ENCODE peak calls at places on chromosomes 5 and 9, in four cellular contexts. E is WTC11, V is HepG2, D is K562. I is an unnamed sample.

GRCh38 chr5:176819476-176819875 is 9.1 kb downstream of the UNC5A start:
- DNase-seq in D (peak), E (no peak), V (no peak), I (no peak)

GRCh38 chr5:117094114-117094815 is 519.6 kb upstream of the SEMA6A start:
- DNase-seq in V (no peak), E (no peak), D (no peak), I (no peak)

GRCh38 chr5:128144491-128144890 is 60.9 kb downstream of the SLC12A2 start:
- DNase-seq in D (no peak), V (peak), E (no peak), I (no peak)

GRCh38 chr9:79709945-79710674 is 138.3 kb downstream of the TLE4 start:
- DNase-seq in D (no peak), V (no peak), E (no peak), I (no peak)

GRCh38 chr5:59893436-59894227 is at the start of gene PDE4D:
- DNase-seq in D (no peak), V (no peak), E (peak), I (peak)

GRCh38 chr5:88743231-88743879 is 139.6 kb downstream of the MEF2C start:
- DNase-seq in V (no peak), D (peak), E (no peak), I (peak)

GRCh38 chr5:142109356-142110045 is 922 bp downstream of the NDFIP1 start:
- DNase-seq in D (peak), V (no peak), E (no peak), I (no peak)

GRCh38 chr5:65190328-65191053 is 291.2 kb downstream of the ADAMTS6 start:
- DNase-seq in D (no peak), E (no peak), V (no peak), I (no peak)

GRCh38 chr5:174706997-174707548 is 17.3 kb upstream of the MSX2 start:
- DNase-seq in E (no peak), V (no peak), D (no peak), I (no peak)

GRCh38 chr9:128689820-128690683 is 1.0 kb downstream of the SET start:
- DNase-seq in D (peak), V (no peak), E (peak), I (peak)

GRCh38 chr5:146778795-146779579 is 99.6 kb downstream of the PPP2R2B start:
- DNase-seq in E (no peak), D (no peak), V (no peak), I (no peak)

GRCh38 chr5:101306391-101307137 is 403.5 kb upstream of the ST8SIA4 start:
- DNase-seq in E (no peak), D (no peak), V (no peak), I (no peak)

GRCh38 chr9:34185778-34186551 is 7.1 kb downstream of the UBAP1 start:
- DNase-seq in V (no peak), E (no peak), D (peak), I (no peak)

GRCh38 chr9:130981002-130981760 is 27.8 kb upstream of the LAMC3 start:
- DNase-seq in E (no peak), D (no peak), V (no peak), I (no peak)

GRCh38 chr9:20623021-20623747 is 885 bp upstream of the MLLT3 start:
- DNase-seq in E (peak), D (no peak), V (no peak), I (peak)

GRCh38 chr9:127223266-127223665 is 41.3 kb upstream of the GARNL3 start:
- DNase-seq in E (no peak), D (no peak), V (no peak), I (no peak)

GRCh38 chr5:160747963-160748362 is 104.0 kb downstream of the ATP10B start:
- DNase-seq in V (no peak), E (no peak), D (no peak), I (no peak)

GRCh38 chr5:120843390-120843980 is 379.4 kb downstream of the PRR16 start:
- DNase-seq in D (no peak), V (no peak), E (no peak), I (no peak)

GRCh38 chr5:14039063-14039462 is 94.6 kb upstream of the DNAH5 start:
- DNase-seq in E (no peak), V (peak), D (no peak), I (no peak)

GRCh38 chr9:130956636-130957450 is 17.8 kb upstream of the FIBCD1 start:
- DNase-seq in E (no peak), D (no peak), V (no peak), I (no peak)

GRCh38 chr5:159792180-159792579 is 124.1 kb upstream of the ADRA1B start:
- DNase-seq in E (no peak), V (no peak), D (no peak), I (no peak)

GRCh38 chr9:107024193-107024592 is 161.2 kb downstream of the ZNF462 start:
- DNase-seq in E (no peak), D (no peak), V (no peak), I (no peak)

GRCh38 chr5:78162253-78162862 is 132.1 kb downstream of the AP3B1 start:
- DNase-seq in V (peak), E (no peak), D (peak), I (peak)

GRCh38 chr5:61623401-61624069 is 291.5 kb downstream of the ZSWIM6 start:
- DNase-seq in D (peak), V (peak), E (peak), I (peak)

GRCh38 chr9:25939116-25939515 is 260.9 kb upstream of the TUSC1 start:
- DNase-seq in D (no peak), E (no peak), V (no peak), I (no peak)

GRCh38 chr5:83742089-83742488 is 21.4 kb upstream of the HAPLN1 start:
- DNase-seq in E (no peak), D (no peak), V (peak), I (no peak)

GRCh38 chr5:83745821-83746220 is 25.2 kb upstream of the HAPLN1 start:
- DNase-seq in D (no peak), V (no peak), E (no peak), I (no peak)

GRCh38 chr5:83744851-83745250 is 24.2 kb upstream of the HAPLN1 start:
- DNase-seq in V (no peak), D (no peak), E (no peak), I (no peak)

GRCh38 chr5:83740741-83741140 is 20.1 kb upstream of the HAPLN1 start:
- DNase-seq in E (no peak), V (no peak), D (no peak), I (no peak)

GRCh38 chr5:83741571-83741970 is 20.9 kb upstream of the HAPLN1 start:
- DNase-seq in V (no peak), E (no peak), D (no peak), I (no peak)
- TF ChIP-seq ELF4 in V (no peak), E (no peak), D (no peak), I (no peak)

GRCh38 chr5:31059889-31060288 is 133.6 kb upstream of the CDH6 start:
- DNase-seq in D (no peak), E (no peak), V (no peak), I (no peak)
- TF ChIP-seq ELF4 in D (no peak), E (no peak), V (no peak), I (no peak)

GRCh38 chr5:133709074-133709676 is 96.8 kb upstream of the FSTL4 start:
- DNase-seq in D (no peak), E (no peak), V (no peak), I (no peak)

GRCh38 chr5:133707629-133708028 is 95.3 kb upstream of the FSTL4 start:
- DNase-seq in E (no peak), D (no peak), V (no peak), I (no peak)

GRCh38 chr5:133708451-133708850 is 96.1 kb upstream of the FSTL4 start:
- DNase-seq in D (no peak), V (no peak), E (no peak), I (no peak)

GRCh38 chr5:133705331-133705730 is 93.0 kb upstream of the FSTL4 start:
- DNase-seq in E (no peak), D (no peak), V (no peak), I (no peak)

DNA sequence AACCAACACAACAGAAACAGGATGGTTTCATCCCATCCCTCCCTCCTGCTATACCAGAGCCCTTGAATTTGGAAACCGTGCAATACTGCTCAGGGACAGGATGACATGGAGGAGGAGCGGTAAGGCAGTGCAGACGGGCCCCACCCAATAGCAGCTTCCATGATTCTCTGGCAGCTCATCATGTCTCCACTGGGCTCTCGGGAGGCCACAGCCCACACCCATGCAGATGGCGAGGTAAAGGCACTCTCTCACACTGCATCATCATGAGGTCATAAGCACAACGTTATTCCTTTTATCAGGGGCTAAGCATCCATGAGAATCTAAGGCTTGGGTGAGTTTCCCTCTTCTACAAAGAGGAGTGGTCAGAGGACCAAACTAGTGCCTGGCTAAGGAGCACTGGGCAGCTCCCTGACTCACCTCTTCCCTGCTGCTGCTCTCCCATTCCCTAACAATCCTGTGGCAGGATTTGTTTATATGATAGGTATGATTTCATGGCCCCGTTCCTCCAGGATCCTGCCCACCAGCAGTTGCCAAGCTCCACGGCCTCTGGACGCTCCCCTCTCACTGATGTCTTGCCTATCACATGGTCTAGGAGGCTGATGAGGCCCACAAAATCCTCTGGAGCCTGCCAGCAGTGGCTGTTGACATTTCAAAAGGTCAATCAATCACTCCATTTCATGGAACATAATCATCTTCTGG is 94.5 kb upstream of the FSTL4 start:
- DNase-seq in E (no peak), V (no peak), D (no peak), I (no peak)
- TF ChIP-seq ELF4 in E (no peak), V (no peak), D (no peak), I (no peak)

GRCh38 chr5:107112207-107112606 is 558.5 kb downstream of the EFNA5 start:
- DNase-seq in D (no peak), E (no peak), V (no peak), I (no peak)
- TF ChIP-seq ELF4 in D (no peak), E (no peak), V (no peak), I (no peak)

GRCh38 chr9:19000133-19000532 is 32.9 kb downstream of the SAXO1 start:
- DNase-seq in V (no peak), D (no peak), E (no peak), I (no peak)

GRCh38 chr9:18994263-18994916 is 38.6 kb downstream of the SAXO1 start:
- DNase-seq in D (no peak), E (no peak), V (no peak), I (peak)

GRCh38 chr9:18999173-18999785 is 33.7 kb downstream of the SAXO1 start:
- DNase-seq in D (no peak), E (no peak), V (no peak), I (no peak)

GRCh38 chr9:18996191-18996590 is 36.8 kb downstream of the SAXO1 start:
- DNase-seq in E (no peak), D (no peak), V (no peak), I (no peak)

DNA sequence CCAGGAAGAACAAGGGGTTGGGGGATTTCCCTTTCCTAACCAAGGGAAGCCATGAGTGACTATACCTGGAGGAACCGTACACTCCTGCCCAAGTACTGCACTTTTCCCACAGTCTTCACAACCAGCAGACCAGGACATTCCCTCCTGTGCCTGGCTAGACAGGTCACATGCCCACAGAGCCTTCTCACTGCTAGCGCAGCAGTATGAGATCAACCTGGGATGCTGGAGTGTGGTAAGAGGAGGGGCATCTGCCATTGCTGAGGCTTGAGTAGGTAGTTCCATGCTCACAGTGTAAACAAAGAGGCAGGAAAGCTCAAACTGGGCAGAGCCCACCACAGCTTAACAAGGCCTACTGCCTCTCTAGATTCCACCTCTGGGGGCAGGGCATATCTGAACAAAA is 35.9 kb downstream of the SAXO1 start:
- DNase-seq in V (no peak), E (no peak), D (no peak), I (no peak)
- TF ChIP-seq ELF4 in V (no peak), E (no peak), D (no peak), I (no peak)

GRCh38 chr9:84705128-84705527 is 35.6 kb downstream of the NTRK2 start:
- DNase-seq in D (no peak), V (no peak), E (no peak), I (no peak)

GRCh38 chr9:84711398-84711777 is 41.9 kb downstream of the NTRK2 start:
- DNase-seq in D (no peak), V (no peak), E (no peak), I (no peak)

GRCh38 chr9:84710701-84711397 is 41.3 kb downstream of the NTRK2 start:
- DNase-seq in V (no peak), D (no peak), E (no peak), I (no peak)

GRCh38 chr9:84711936-84712335 is 42.4 kb downstream of the NTRK2 start:
- DNase-seq in V (no peak), D (no peak), E (no peak), I (no peak)

DNA sequence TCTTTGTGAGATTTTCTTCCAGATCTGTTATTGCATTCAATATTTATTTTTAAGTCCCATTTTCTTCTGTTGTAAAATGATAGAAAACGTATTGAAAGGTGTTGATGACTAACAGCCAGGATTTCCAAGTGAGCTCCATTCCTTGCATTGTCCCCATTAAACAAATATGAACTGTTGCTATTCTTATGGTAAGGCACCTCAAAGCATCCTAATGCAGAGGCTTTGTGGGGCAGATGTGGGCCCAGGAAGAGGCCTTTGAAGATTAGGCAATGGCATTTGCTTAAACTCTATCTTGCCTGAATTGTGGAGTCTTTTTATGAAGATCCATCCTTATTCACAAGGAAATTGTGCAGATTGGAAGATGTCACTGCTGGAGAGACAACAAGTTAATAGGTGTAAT is 38.9 kb downstream of the NTRK2 start:
- DNase-seq in E (peak), D (no peak), V (no peak), I (no peak)
- TF ChIP-seq ELF4 in E (no peak), D (no peak), V (no peak), I (no peak)

DNA sequence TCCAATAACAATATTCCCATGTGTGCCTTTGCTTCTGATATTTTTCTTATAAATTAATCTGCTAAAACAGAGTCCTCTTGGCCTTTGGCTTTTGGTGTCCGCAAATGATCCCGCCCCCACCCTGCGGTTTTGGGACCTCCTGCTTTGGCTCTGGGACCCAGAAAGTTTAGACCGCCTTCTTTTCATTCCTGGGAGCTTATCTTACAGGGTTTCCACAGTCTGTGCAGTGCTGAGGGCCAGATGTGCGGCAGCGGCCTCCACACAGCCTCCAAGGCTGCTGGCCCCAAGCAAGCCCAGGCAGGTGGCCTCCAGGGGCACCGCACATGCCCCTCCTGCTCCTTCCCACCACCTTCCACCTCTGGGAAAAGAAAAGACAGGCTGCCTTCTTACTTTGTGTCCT is 191.5 kb downstream of the ERCC6L2 start:
- DNase-seq in V (no peak), D (no peak), E (no peak), I (no peak)
- TF ChIP-seq ELF4 in V (no peak), D (no peak), E (no peak), I (no peak)

GRCh38 chr5:148856424-148856823 is 30.0 kb downstream of the ADRB2 start:
- DNase-seq in V (no peak), D (no peak), E (no peak), I (no peak)

GRCh38 chr5:148860599-148860998 is 34.2 kb downstream of the ADRB2 start:
- DNase-seq in V (no peak), E (no peak), D (no peak), I (no peak)

GRCh38 chr5:148858106-148858505 is 31.7 kb downstream of the ADRB2 start:
- DNase-seq in E (no peak), V (no peak), D (no peak), I (no peak)

GRCh38 chr5:148857474-148857873 is 31.1 kb downstream of the ADRB2 start:
- DNase-seq in E (no peak), D (no peak), V (no peak), I (no peak)

GRCh38 chr5:148858547-148858946 is 32.1 kb downstream of the ADRB2 start:
- DNase-seq in V (no peak), E (no peak), D (peak), I (no peak)
- TF ChIP-seq ELF4 in V (no peak), E (no peak), D (no peak), I (no peak)

GRCh38 chr5:137994556-137994955 is 38.3 kb downstream of the FAM13B start:
- DNase-seq in V (no peak), D (no peak), E (no peak), I (peak)

GRCh38 chr5:137995747-137996123 is 37.1 kb downstream of the FAM13B start:
- DNase-seq in D (peak), V (no peak), E (no peak), I (no peak)

GRCh38 chr5:137997726-137998213 is 35.1 kb downstream of the FAM13B start:
- DNase-seq in V (peak), E (no peak), D (peak), I (no peak)

GRCh38 chr5:138000102-138000723 is 32.7 kb downstream of the FAM13B start:
- DNase-seq in D (peak), E (no peak), V (peak), I (no peak)

GRCh38 chr5:137995077-137995746 is 37.7 kb downstream of the FAM13B start:
- DNase-seq in E (no peak), V (peak), D (peak), I (peak)
- TF ChIP-seq ELF4 in E (no peak), V (no peak), D (no peak), I (no peak)

GRCh38 chr9:100324594-100325200 is 28.0 kb downstream of the TEX10 start:
- DNase-seq in V (peak), D (peak), E (no peak), I (peak)
- TF ChIP-seq ELF4 in V (no peak), D (no peak), E (no peak), I (no peak)

I was measured in HEK293T.